ENCODE peak calls at places on chromosome 15, in four cellular contexts. T is K562, B is HCT116, M is upper lobe of left lung. S is an unnamed sample.

GRCh38 chr15:64895285-64896065 is 16.2 kb upstream of the ANKDD1A start:
- DNase-seq in T (peak), M (peak), B (no peak), S (no peak)

GRCh38 chr15:31372635-31373091 is 46.0 kb downstream of the KLF13 start:
- DNase-seq in B (no peak), T (no peak), M (no peak), S (no peak)

GRCh38 chr15:101496198-101496986 is 6.9 kb upstream of the PCSK6 start:
- DNase-seq in T (peak), B (no peak), M (no peak), S (no peak)

GRCh38 chr15:55277116-55277564 is 12.5 kb downstream of the RAB27A start:
- DNase-seq in M (no peak), T (no peak), B (no peak), S (no peak)

GRCh38 chr15:66706840-66707239 is 4.8 kb downstream of the SMAD6 start:
- DNase-seq in B (no peak), M (no peak), T (no peak), S (no peak)

GRCh38 chr15:42711746-42712145 is 25.2 kb downstream of the CDAN1 start:
- DNase-seq in B (no peak), T (no peak), M (no peak), S (no peak)

GRCh38 chr15:59333401-59334062 is 39.1 kb downstream of the MYO1E start:
- DNase-seq in M (no peak), B (no peak), T (no peak), S (no peak)

GRCh38 chr15:78365931-78366330 is 25.8 kb downstream of the CRABP1 start:
- DNase-seq in M (no peak), T (no peak), B (no peak), S (no peak)

GRCh38 chr15:82312611-82313349 is 36.5 kb downstream of the GOLGA6L10 start:
- DNase-seq in M (no peak), T (no peak), B (no peak), S (no peak)

GRCh38 chr15:99703603-99704443 is 29.4 kb downstream of the LYSMD4 start:
- DNase-seq in T (peak), B (peak), M (no peak), S (no peak)

GRCh38 chr15:70748281-70748747 is 15.0 kb downstream of the UACA start:
- DNase-seq in T (no peak), M (peak), B (no peak), S (peak)

GRCh38 chr15:70142322-70143191 is 44.8 kb upstream of the TLE3 start:
- DNase-seq in B (no peak), T (peak), M (peak), S (no peak)

GRCh38 chr15:54353726-54354125 is 375.5 kb downstream of the UNC13C start:
- DNase-seq in M (no peak), T (no peak), B (no peak), S (no peak)

GRCh38 chr15:69224383-69224782 is 63.9 kb downstream of the GLCE start:
- DNase-seq in M (peak), B (no peak), T (no peak), S (peak)

GRCh38 chr15:50053457-50053856 is 65.6 kb downstream of the ATP8B4 start:
- DNase-seq in T (no peak), M (no peak), B (no peak), S (no peak)

GRCh38 chr15:63122002-63122893 is 587 bp downstream of the LACTB start:
- DNase-seq in T (peak), M (peak), B (peak), S (peak)

GRCh38 chr15:43800286-43801136 is at the start of gene HYPK:
- DNase-seq in M (peak), T (peak), B (peak), S (peak)

GRCh38 chr15:37246065-37246464 is 145.7 kb upstream of the MEIS2 start:
- DNase-seq in B (no peak), M (no peak), T (no peak), S (no peak)

GRCh38 chr15:82807920-82808633 is 1.4 kb upstream of the WHAMM start:
- DNase-seq in M (no peak), T (no peak), B (no peak), S (no peak)

GRCh38 chr15:92608866-92609700 is 46.5 kb downstream of the FAM174B start:
- DNase-seq in T (no peak), B (no peak), M (peak), S (no peak)

GRCh38 chr15:53246404-53246803 is 456.3 kb upstream of the ONECUT1 start:
- DNase-seq in T (no peak), M (no peak), B (no peak), S (no peak)

GRCh38 chr15:68536331-68537095 is 42.3 kb upstream of the CORO2B start:
- DNase-seq in M (no peak), T (no peak), B (no peak), S (no peak)

GRCh38 chr15:91469627-91470567 is 369.8 kb downstream of the SV2B start:
- DNase-seq in T (peak), M (peak), B (no peak), S (no peak)

GRCh38 chr15:55954862-55955605 is 38.4 kb downstream of the NEDD4 start:
- DNase-seq in M (no peak), T (no peak), B (no peak), S (no peak)

GRCh38 chr15:57472861-57473260 is 96.6 kb downstream of the CGNL1 start:
- DNase-seq in T (no peak), B (no peak), M (no peak), S (no peak)

GRCh38 chr15:51782357-51782896 is 31.0 kb downstream of the TMOD2 start:
- DNase-seq in T (peak), B (peak), M (no peak), S (no peak)

GRCh38 chr15:91142097-91142744 is 42.2 kb downstream of the SV2B start:
- DNase-seq in M (no peak), B (no peak), T (peak), S (no peak)

GRCh38 chr15:41827290-41827879 is 507 bp upstream of the JMJD7 start:
- DNase-seq in M (no peak), T (no peak), B (no peak), S (peak)

GRCh38 chr15:79849789-79850188 is 47.0 kb downstream of the MTHFS start:
- DNase-seq in B (no peak), T (peak), M (peak), S (peak)

GRCh38 chr15:101523560-101523940 is 34.0 kb upstream of the PCSK6 start:
- DNase-seq in M (no peak), T (no peak), B (no peak), S (no peak)

GRCh38 chr15:57224664-57225063 is 151.6 kb upstream of the CGNL1 start:
- DNase-seq in B (no peak), T (no peak), M (no peak), S (no peak)

GRCh38 chr15:46127361-46127874 is 492.6 kb downstream of the SQOR start:
- DNase-seq in T (no peak), M (no peak), B (no peak), S (no peak)

GRCh38 chr15:63473999-63474809 is 30.2 kb upstream of the USP3 start:
- DNase-seq in M (peak), B (no peak), T (no peak), S (peak)

GRCh38 chr15:27582741-27583400 is 516.2 kb downstream of the OCA2 start:
- DNase-seq in T (no peak), M (no peak), B (no peak), S (no peak)

GRCh38 chr15:82105458-82106205 is 59.8 kb upstream of the MEX3B start:
- DNase-seq in M (peak), T (no peak), B (no peak), S (no peak)

GRCh38 chr15:31265090-31265870 is 61.4 kb upstream of the KLF13 start:
- DNase-seq in B (no peak), T (no peak), M (peak), S (no peak)

GRCh38 chr15:22942877-22943276 is 37.3 kb downstream of the CYFIP1 start:
- DNase-seq in B (no peak), T (peak), M (no peak), S (no peak)

GRCh38 chr15:46266691-46267090 is 631.9 kb downstream of the SQOR start:
- DNase-seq in T (no peak), B (no peak), M (no peak), S (no peak)

DNA sequence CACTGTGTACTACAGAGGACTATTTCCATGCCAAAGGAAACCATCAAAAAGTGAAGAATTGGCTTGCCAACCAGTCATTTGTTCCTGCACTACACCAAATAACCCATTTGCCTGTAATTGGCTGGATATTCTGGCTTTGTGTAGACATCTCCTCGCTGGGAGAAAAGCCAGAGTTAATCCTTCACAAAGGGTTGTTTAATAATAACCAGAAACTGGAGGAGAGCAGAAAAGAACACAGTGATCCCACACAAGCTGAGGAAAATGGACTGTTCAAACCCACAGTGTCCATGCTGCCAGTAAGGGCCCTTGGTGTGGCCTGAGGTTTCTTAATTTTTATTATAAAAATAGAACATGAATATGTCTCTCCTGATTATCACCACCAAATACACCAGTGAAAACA is 294.0 kb downstream of the RORA start:
- DNase-seq in T (no peak), M (no peak), B (no peak), S (no peak)
- TF ChIP-seq POLR2AphosphoS5 in T (no peak), M (no peak), B (no peak), S (no peak)

GRCh38 chr15:89803941-89804800 is 10.5 kb downstream of the ANPEP start:
- DNase-seq in T (no peak), M (no peak), B (no peak), S (no peak)

GRCh38 chr15:89807689-89808088 is 7.0 kb downstream of the ANPEP start:
- DNase-seq in B (no peak), T (no peak), M (no peak), S (no peak)

GRCh38 chr15:89806217-89806564 is 8.5 kb downstream of the ANPEP start:
- DNase-seq in M (no peak), T (no peak), B (no peak), S (no peak)

GRCh38 chr15:89806565-89807550 is 7.8 kb downstream of the ANPEP start:
- DNase-seq in B (no peak), M (no peak), T (no peak), S (no peak)

GRCh38 chr15:89805241-89806216 is 9.1 kb downstream of the ANPEP start:
- DNase-seq in M (no peak), T (no peak), B (no peak), S (no peak)
- H3K4me3 ChIP-seq in M (no peak), T (no peak), B (no peak), S (no peak)

GRCh38 chr15:40271915-40272712 is 10.8 kb downstream of the ANKRD63 start:
- DNase-seq in B (no peak), T (no peak), M (no peak), S (no peak)

GRCh38 chr15:40273428-40273827 is 9.4 kb downstream of the ANKRD63 start:
- DNase-seq in B (no peak), T (no peak), M (no peak), S (no peak)

GRCh38 chr15:40274350-40275274 is 8.3 kb downstream of the ANKRD63 start:
- DNase-seq in T (peak), B (peak), M (peak), S (peak)

GRCh38 chr15:40270246-40270995 is 12.4 kb downstream of the ANKRD63 start:
- DNase-seq in T (no peak), M (no peak), B (no peak), S (no peak)

GRCh38 chr15:40272713-40273056 is 10.2 kb downstream of the ANKRD63 start:
- DNase-seq in M (peak), B (no peak), T (no peak), S (no peak)
- TF ChIP-seq CTCF in M (no peak), B (peak), T (peak), S (no peak)

GRCh38 chr15:60644903-60645302 is 166.0 kb upstream of the ICE2 start:
- DNase-seq in M (no peak), B (no peak), T (no peak), S (no peak)
- TF ChIP-seq POLR2AphosphoS5 in M (no peak), B (no peak), T (no peak), S (no peak)

GRCh38 chr15:74050835-74051234 is 31.5 kb downstream of the GOLGA6A start:
- DNase-seq in M (no peak), T (no peak), B (no peak), S (no peak)
- H3K4me3 ChIP-seq in M (no peak), T (no peak), B (no peak), S (no peak)

DNA sequence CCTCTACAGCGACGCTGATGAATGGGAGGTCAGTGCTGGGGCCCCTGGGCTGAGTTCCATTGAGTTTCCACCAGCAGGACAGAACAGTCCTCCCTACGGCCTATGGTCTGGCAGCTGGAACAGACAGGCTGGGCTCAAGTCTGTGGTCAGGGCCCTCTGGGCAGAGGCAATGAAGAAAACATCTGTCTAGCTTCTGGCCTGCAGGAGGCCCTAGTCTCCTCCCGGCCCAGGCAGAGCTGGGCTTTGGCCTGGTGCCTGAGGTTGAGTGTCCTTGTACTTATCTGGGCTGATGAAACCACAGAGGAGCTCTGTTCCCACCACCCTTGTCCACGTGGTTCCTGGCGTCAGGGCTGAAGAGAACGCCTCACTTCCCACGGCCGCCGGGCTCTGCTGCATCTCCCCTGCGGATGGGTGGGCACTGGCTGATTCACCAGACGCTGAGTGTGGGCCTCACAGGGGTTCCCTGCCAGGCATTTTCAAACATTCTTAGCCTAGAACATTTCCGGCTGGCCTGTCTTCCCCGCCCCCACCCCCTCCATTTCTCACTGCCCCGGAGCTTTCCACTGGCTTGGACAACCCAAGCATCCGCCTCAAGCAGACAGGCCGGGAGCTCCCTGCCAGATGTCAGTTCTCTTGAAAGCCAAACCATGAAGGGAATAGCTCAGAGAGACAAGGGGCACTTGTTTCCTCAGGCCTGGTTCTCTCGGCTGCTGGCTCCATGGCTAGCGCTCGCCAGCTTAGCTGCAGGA is 20.3 kb downstream of the PPCDC start:
- DNase-seq in B (no peak), M (peak), T (peak), S (peak)
- TF ChIP-seq CTCF in B (no peak), M (peak), T (peak), S (peak)

GRCh38 chr15:75696303-75696657 is 16.4 kb downstream of the CSPG4 start:
- DNase-seq in M (no peak), T (no peak), B (no peak), S (peak)
- TF ChIP-seq POLR2AphosphoS5 in M (no peak), T (no peak), B (no peak), S (peak)

GRCh38 chr15:89814112-89814742 is 425 bp downstream of the ANPEP start:
- DNase-seq in B (no peak), T (no peak), M (peak), S (no peak)
- H3K4me3 ChIP-seq in B (no peak), T (peak), M (peak), S (peak)